ENCODE peak calls at places on chromosomes 13 and 19, in six cellular contexts. E, R, L, A, J and U are unnamed samples.

GRCh38 chr19:18220632-18221275 is 5.5 kb downstream of the PDE4C start:
- DNase-seq in J (peak), L (no peak), R (peak), A (no peak), E (no peak), U (peak)

GRCh38 chr13:58302349-58302748 is 670.8 kb downstream of the PCDH17 start:
- DNase-seq in R (no peak), L (no peak), A (no peak), E (no peak), J (no peak), U (no peak)

GRCh38 chr19:45976180-45976579 is 2.5 kb upstream of the NOVA2 start:
- DNase-seq in L (no peak), R (no peak), E (peak), J (no peak), A (no peak), U (no peak)

GRCh38 chr13:42992585-42993122 is 613 bp upstream of the EPSTI1 start:
- DNase-seq in A (no peak), R (no peak), E (no peak), L (no peak), J (no peak), U (no peak)

GRCh38 chr19:32674153-32674958 is 624 bp downstream of the ANKRD27 start:
- DNase-seq in J (no peak), A (no peak), E (no peak), R (peak), L (no peak), U (no peak)

GRCh38 chr13:41284512-41285288 is 21.3 kb upstream of the MTRF1 start:
- DNase-seq in E (peak), L (no peak), R (no peak), J (no peak), A (peak), U (peak)

GRCh38 chr19:18856385-18857126 is 24.8 kb downstream of the UPF1 start:
- DNase-seq in R (no peak), E (peak), J (peak), A (peak), L (no peak), U (no peak)

GRCh38 chr19:45075215-45076028 is 856 bp downstream of the ZNF296 start:
- DNase-seq in A (peak), J (peak), R (peak), L (peak), E (peak), U (peak)

GRCh38 chr19:49637865-49638350 is 2.0 kb downstream of the RRAS start:
- DNase-seq in A (peak), L (peak), J (peak), E (peak), R (peak), U (peak)

GRCh38 chr13:71864094-71864980 is 2.7 kb downstream of the DACH1 start:
- DNase-seq in L (peak), R (peak), J (peak), A (no peak), E (peak), U (peak)

GRCh38 chr13:113730145-113730750 is 28.8 kb upstream of the TMEM255B start:
- DNase-seq in L (no peak), J (no peak), R (no peak), E (no peak), A (no peak), U (no peak)

GRCh38 chr19:18397242-18398202 is at the start of gene LRRC25:
- DNase-seq in R (peak), J (peak), A (no peak), L (peak), E (no peak), U (no peak)

GRCh38 chr13:113493315-113493951 is 2.9 kb upstream of the DCUN1D2 start:
- DNase-seq in J (no peak), E (peak), L (no peak), R (no peak), A (peak), U (no peak)

GRCh38 chr19:44753619-44753931 is 5.1 kb downstream of the BCL3 start:
- DNase-seq in J (no peak), A (no peak), E (no peak), R (no peak), L (no peak), U (no peak)

GRCh38 chr19:1645299-1645698 is 7.1 kb downstream of the TCF3 start:
- DNase-seq in A (no peak), R (no peak), L (no peak), E (no peak), J (no peak), U (no peak)

GRCh38 chr13:93727301-93728141 is 500.9 kb downstream of the GPC6 start:
- DNase-seq in J (no peak), A (peak), L (no peak), E (no peak), R (no peak), U (no peak)

GRCh38 chr13:105177265-105177900 is 1358.1 kb downstream of the EFNB2 start:
- DNase-seq in L (no peak), A (no peak), J (no peak), E (no peak), R (no peak), U (no peak)

GRCh38 chr19:29216021-29216420 is 3.1 kb upstream of the UQCRFS1 start:
- DNase-seq in L (no peak), J (no peak), A (no peak), R (no peak), E (no peak), U (no peak)

GRCh38 chr19:11949201-11949600 is 15.6 kb upstream of the ZNF763 start:
- DNase-seq in A (no peak), E (no peak), L (no peak), J (no peak), R (no peak), U (no peak)

GRCh38 chr13:94192576-94192975 is 286.9 kb downstream of the DCT start:
- DNase-seq in R (peak), J (peak), E (peak), L (no peak), A (no peak), U (no peak)

GRCh38 chr19:1080360-1081161 is 13.6 kb downstream of the ARHGAP45 start:
- DNase-seq in R (no peak), A (no peak), L (no peak), E (no peak), J (no peak), U (no peak)

GRCh38 chr19:11769995-11770394 is 3.2 kb downstream of the ZNF441 start:
- DNase-seq in A (no peak), R (no peak), L (no peak), E (no peak), J (no peak), U (no peak)

GRCh38 chr19:52898101-52898500 is 666 bp upstream of the ZNF320 start:
- DNase-seq in R (no peak), J (peak), A (no peak), L (no peak), E (no peak), U (no peak)

GRCh38 chr13:90732049-90732448 is 615.4 kb upstream of the MIR17HG start:
- DNase-seq in E (no peak), J (peak), R (no peak), A (no peak), L (no peak), U (no peak)

GRCh38 chr19:20969898-20970297 is 46.8 kb downstream of the ZNF85 start:
- DNase-seq in E (no peak), L (no peak), J (no peak), R (no peak), A (no peak), U (no peak)

GRCh38 chr13:33016414-33017409 is at the start of gene KL:
- DNase-seq in R (peak), E (no peak), J (peak), A (no peak), L (peak), U (peak)

GRCh38 chr13:76769238-76769859 is 116.9 kb downstream of the KCTD12 start:
- DNase-seq in L (no peak), J (no peak), E (no peak), R (no peak), A (peak), U (no peak)

GRCh38 chr19:52638601-52639000 is 446 bp upstream of the ZNF83 start:
- DNase-seq in A (peak), R (peak), E (no peak), L (peak), J (peak), U (no peak)

DNA sequence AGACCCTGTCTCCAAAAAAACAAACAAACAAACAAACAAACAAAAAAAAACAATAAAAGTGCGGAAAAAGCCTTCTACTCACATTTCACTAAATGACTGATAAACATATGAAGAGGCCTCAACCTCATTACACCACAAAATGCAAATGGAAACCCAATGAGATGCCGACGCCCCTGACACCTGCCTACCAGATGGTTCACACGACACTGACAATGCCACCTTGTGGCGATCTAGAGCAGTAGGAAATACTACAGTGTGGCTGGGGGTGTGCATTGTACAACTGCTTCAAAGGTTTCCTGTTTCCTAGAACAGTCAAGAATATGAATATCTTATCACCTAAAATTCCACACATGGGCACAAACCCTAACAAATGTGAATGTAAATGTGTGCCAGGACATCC is 14.0 kb downstream of the SCGB2B2 start:
- DNase-seq in R (no peak), L (no peak), E (peak), J (peak), A (peak), U (peak)
- TF ChIP-seq CTCF in R (peak), L (peak), E (peak), J (peak), A (peak), U (peak)

GRCh38 chr19:48403606-48404005 is 10.1 kb downstream of the GRIN2D start:
- DNase-seq in R (no peak), L (no peak), E (peak), J (peak), A (peak), U (peak)
- TF ChIP-seq CTCF in R (no peak), L (no peak), E (no peak), J (no peak), A (no peak), U (no peak)

GRCh38 chr19:35739275-35740107 is 2.8 kb downstream of the IGFLR1 start:
- DNase-seq in R (no peak), E (no peak), J (no peak), A (no peak), L (no peak), U (no peak)

GRCh38 chr19:35742121-35742724 is at the start of gene IGFLR1:
- DNase-seq in R (no peak), J (no peak), L (no peak), E (no peak), A (no peak), U (no peak)

GRCh38 chr19:35741216-35741541 is 1.1 kb downstream of the IGFLR1 start:
- DNase-seq in L (no peak), R (no peak), J (no peak), E (no peak), A (no peak), U (no peak)

GRCh38 chr19:35740108-35740422 is 2.2 kb downstream of the IGFLR1 start:
- DNase-seq in A (no peak), L (no peak), J (no peak), R (no peak), E (no peak), U (no peak)

GRCh38 chr19:35740423-35741215 is 1.6 kb downstream of the IGFLR1 start:
- DNase-seq in R (peak), L (peak), E (peak), J (peak), A (peak), U (peak)
- TF ChIP-seq CTCF in R (peak), L (peak), E (peak), J (no peak), A (peak), U (no peak)

GRCh38 chr13:21998279-21998678 is 327.4 kb downstream of the FGF9 start:
- DNase-seq in A (no peak), E (no peak), L (no peak), R (peak), J (no peak), U (no peak)
- TF ChIP-seq CTCF in A (no peak), E (no peak), L (no peak), R (no peak), J (no peak), U (no peak)